ENCODE peak calls at places on chromosomes 11 and 22, in six cellular contexts. One of them, this sample, is unnamed.

GRCh38 chr11:121212696-121213567 is 79.6 kb upstream of the SC5D start:
- DNase-seq in spleen: no peak
- DNase-seq in thoracic aorta: no peak
- DNase-seq in OCI-LY7: no peak
- DNase-seq in body of pancreas: no peak
- DNase-seq in uterus: no peak
- DNase-seq in this sample: no peak

GRCh38 chr11:134270250-134270714 is 5.9 kb upstream of the GLB1L3 start:
- DNase-seq in spleen: no peak
- DNase-seq in uterus: no peak
- DNase-seq in body of pancreas: no peak
- DNase-seq in thoracic aorta: no peak
- DNase-seq in OCI-LY7: no peak
- DNase-seq in this sample: no peak

GRCh38 chr22:31296258-31296657 is 4.0 kb upstream of the PIK3IP1 start:
- DNase-seq in body of pancreas: no peak
- DNase-seq in OCI-LY7: no peak
- DNase-seq in spleen: no peak
- DNase-seq in thoracic aorta: no peak
- DNase-seq in uterus: no peak
- DNase-seq in this sample: no peak

GRCh38 chr22:38719196-38719595 is 13.5 kb downstream of the GTPBP1 start:
- DNase-seq in uterus: no peak
- DNase-seq in spleen: no peak
- DNase-seq in thoracic aorta: no peak
- DNase-seq in body of pancreas: no peak
- DNase-seq in OCI-LY7: no peak
- DNase-seq in this sample: no peak

GRCh38 chr11:102391549-102392237 is 44.7 kb downstream of the BIRC2 start:
- DNase-seq in OCI-LY7: no peak
- DNase-seq in uterus: no peak
- DNase-seq in thoracic aorta: no peak
- DNase-seq in spleen: no peak
- DNase-seq in body of pancreas: no peak
- DNase-seq in this sample: no peak

GRCh38 chr11:8913961-8914660 is 3.1 kb downstream of the AKIP1 start:
- DNase-seq in spleen: no peak
- DNase-seq in body of pancreas: peak
- DNase-seq in OCI-LY7: peak
- DNase-seq in thoracic aorta: no peak
- DNase-seq in uterus: peak
- DNase-seq in this sample: no peak

GRCh38 chr11:7523416-7524210 is 9.8 kb downstream of the PPFIBP2 start:
- DNase-seq in uterus: no peak
- DNase-seq in spleen: no peak
- DNase-seq in OCI-LY7: no peak
- DNase-seq in body of pancreas: no peak
- DNase-seq in thoracic aorta: no peak
- DNase-seq in this sample: no peak

GRCh38 chr11:44457862-44458261 is 107.6 kb upstream of the CD82 start:
- DNase-seq in spleen: no peak
- DNase-seq in uterus: no peak
- DNase-seq in body of pancreas: no peak
- DNase-seq in OCI-LY7: no peak
- DNase-seq in thoracic aorta: no peak
- DNase-seq in this sample: no peak

GRCh38 chr22:21701384-21701971 is 34.1 kb downstream of the YPEL1 start:
- DNase-seq in thoracic aorta: no peak
- DNase-seq in uterus: no peak
- DNase-seq in OCI-LY7: no peak
- DNase-seq in body of pancreas: no peak
- DNase-seq in spleen: no peak
- DNase-seq in this sample: no peak

GRCh38 chr11:74842967-74843366 is 94.3 kb downstream of the RNF169 start:
- DNase-seq in thoracic aorta: no peak
- DNase-seq in spleen: no peak
- DNase-seq in body of pancreas: no peak
- DNase-seq in uterus: no peak
- DNase-seq in OCI-LY7: no peak
- DNase-seq in this sample: no peak

GRCh38 chr11:60343094-60343704 is 16.1 kb downstream of the MS4A6E start:
- DNase-seq in uterus: no peak
- DNase-seq in spleen: no peak
- DNase-seq in body of pancreas: no peak
- DNase-seq in thoracic aorta: no peak
- DNase-seq in OCI-LY7: peak
- DNase-seq in this sample: no peak

GRCh38 chr11:17476317-17477083 is at the start of gene ABCC8:
- DNase-seq in body of pancreas: no peak
- DNase-seq in thoracic aorta: no peak
- DNase-seq in uterus: no peak
- DNase-seq in OCI-LY7: no peak
- DNase-seq in spleen: no peak
- DNase-seq in this sample: no peak
- H3K27ac ChIP-seq in body of pancreas: no peak
- H3K27ac ChIP-seq in thoracic aorta: no peak
- H3K27ac ChIP-seq in uterus: no peak
- H3K27ac ChIP-seq in OCI-LY7: no peak
- H3K27ac ChIP-seq in spleen: no peak
- H3K27ac ChIP-seq in this sample: peak

GRCh38 chr11:66081505-66081904 is 11.4 kb downstream of the PACS1 start:
- DNase-seq in spleen: peak
- DNase-seq in uterus: no peak
- DNase-seq in body of pancreas: peak
- DNase-seq in OCI-LY7: peak
- DNase-seq in thoracic aorta: no peak
- DNase-seq in this sample: no peak
- H3K27ac ChIP-seq in spleen: peak
- H3K27ac ChIP-seq in uterus: peak
- H3K27ac ChIP-seq in body of pancreas: no peak
- H3K27ac ChIP-seq in OCI-LY7: peak
- H3K27ac ChIP-seq in thoracic aorta: peak
- H3K27ac ChIP-seq in this sample: peak

DNA sequence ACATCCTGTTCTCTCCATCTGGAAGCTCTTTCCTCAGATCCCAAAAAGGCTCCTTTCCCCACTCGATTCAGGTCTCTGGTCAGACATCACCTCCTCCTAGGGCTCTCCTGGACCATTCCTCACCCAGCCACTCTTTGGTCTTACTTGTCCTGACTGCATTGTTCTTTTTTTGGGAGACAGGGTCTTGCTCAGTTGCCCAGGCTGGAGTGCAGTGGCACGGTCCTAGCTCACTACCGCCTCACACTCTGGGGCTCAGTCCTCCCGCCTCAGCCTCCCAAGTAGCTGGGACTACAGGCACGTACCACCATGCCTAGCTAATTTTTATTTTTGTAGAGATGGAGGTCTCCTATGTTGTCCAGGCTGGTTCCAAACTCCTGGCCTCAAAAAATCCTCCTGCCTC is 2.2 kb upstream of the CORO1B start:
- DNase-seq in OCI-LY7: no peak
- DNase-seq in uterus: no peak
- DNase-seq in body of pancreas: no peak
- DNase-seq in spleen: no peak
- DNase-seq in thoracic aorta: no peak
- DNase-seq in this sample: no peak
- H3K27ac ChIP-seq in OCI-LY7: peak
- H3K27ac ChIP-seq in uterus: no peak
- H3K27ac ChIP-seq in body of pancreas: no peak
- H3K27ac ChIP-seq in spleen: peak
- H3K27ac ChIP-seq in thoracic aorta: no peak
- H3K27ac ChIP-seq in this sample: no peak

GRCh38 chr11:28117712-28118111 is 9.5 kb downstream of the METTL15 start:
- DNase-seq in uterus: no peak
- DNase-seq in spleen: no peak
- DNase-seq in thoracic aorta: no peak
- DNase-seq in OCI-LY7: no peak
- DNase-seq in body of pancreas: no peak
- DNase-seq in this sample: no peak
- H3K27ac ChIP-seq in uterus: no peak
- H3K27ac ChIP-seq in spleen: no peak
- H3K27ac ChIP-seq in thoracic aorta: no peak
- H3K27ac ChIP-seq in OCI-LY7: no peak
- H3K27ac ChIP-seq in body of pancreas: no peak
- H3K27ac ChIP-seq in this sample: no peak

GRCh38 chr22:17836977-17837742 is 62.9 kb upstream of the BID start:
- DNase-seq in OCI-LY7: no peak
- DNase-seq in body of pancreas: peak
- DNase-seq in spleen: no peak
- DNase-seq in uterus: no peak
- DNase-seq in thoracic aorta: no peak
- DNase-seq in this sample: no peak
- H3K27ac ChIP-seq in OCI-LY7: no peak
- H3K27ac ChIP-seq in body of pancreas: peak
- H3K27ac ChIP-seq in spleen: peak
- H3K27ac ChIP-seq in uterus: peak
- H3K27ac ChIP-seq in thoracic aorta: peak
- H3K27ac ChIP-seq in this sample: peak

GRCh38 chr22:37230673-37231405 is 13.2 kb downstream of the RAC2 start:
- DNase-seq in uterus: no peak
- DNase-seq in spleen: peak
- DNase-seq in OCI-LY7: no peak
- DNase-seq in thoracic aorta: no peak
- DNase-seq in body of pancreas: no peak
- DNase-seq in this sample: no peak
- H3K27ac ChIP-seq in uterus: no peak
- H3K27ac ChIP-seq in spleen: peak
- H3K27ac ChIP-seq in OCI-LY7: peak
- H3K27ac ChIP-seq in thoracic aorta: no peak
- H3K27ac ChIP-seq in body of pancreas: no peak
- H3K27ac ChIP-seq in this sample: no peak

DNA sequence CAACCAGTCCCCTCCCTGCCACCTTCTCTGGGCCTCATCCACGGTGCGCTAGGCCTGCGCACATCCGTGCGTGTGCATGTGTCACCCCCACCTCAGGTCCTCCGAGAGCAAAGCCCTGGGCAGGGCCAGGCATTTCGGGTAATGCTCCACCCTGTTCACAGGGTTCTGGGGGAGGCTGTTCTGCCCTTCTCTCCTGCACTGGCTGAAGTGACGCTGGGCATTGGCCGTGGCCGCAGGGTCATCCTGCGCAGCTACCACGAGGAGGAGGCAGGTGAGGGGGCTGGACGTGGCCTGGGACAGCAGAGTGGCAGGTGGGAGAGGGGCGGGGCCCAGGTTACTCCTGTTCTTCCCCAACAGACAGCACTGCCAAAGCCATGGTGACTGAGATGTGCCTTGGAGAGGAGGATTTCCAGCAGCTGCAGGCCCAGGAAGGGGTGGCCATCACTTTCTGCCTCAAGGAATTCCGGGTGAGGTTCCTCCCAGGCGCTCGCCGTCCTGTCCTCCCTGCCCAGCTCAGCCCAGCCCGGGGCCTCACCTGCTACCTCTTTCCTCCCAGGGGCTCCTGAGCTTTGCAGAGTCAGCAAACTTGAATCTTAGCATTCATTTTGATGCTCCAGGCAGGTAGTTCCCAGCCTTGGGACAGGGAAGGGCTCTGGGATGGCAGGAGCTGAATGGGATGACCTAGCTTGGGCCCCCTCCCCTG is 3.9 kb downstream of the RAD9A start:
- DNase-seq in body of pancreas: no peak
- DNase-seq in spleen: peak
- DNase-seq in uterus: no peak
- DNase-seq in thoracic aorta: no peak
- DNase-seq in OCI-LY7: no peak
- DNase-seq in this sample: no peak
- H3K27ac ChIP-seq in body of pancreas: no peak
- H3K27ac ChIP-seq in spleen: no peak
- H3K27ac ChIP-seq in uterus: no peak
- H3K27ac ChIP-seq in thoracic aorta: no peak
- H3K27ac ChIP-seq in OCI-LY7: no peak
- H3K27ac ChIP-seq in this sample: no peak

DNA sequence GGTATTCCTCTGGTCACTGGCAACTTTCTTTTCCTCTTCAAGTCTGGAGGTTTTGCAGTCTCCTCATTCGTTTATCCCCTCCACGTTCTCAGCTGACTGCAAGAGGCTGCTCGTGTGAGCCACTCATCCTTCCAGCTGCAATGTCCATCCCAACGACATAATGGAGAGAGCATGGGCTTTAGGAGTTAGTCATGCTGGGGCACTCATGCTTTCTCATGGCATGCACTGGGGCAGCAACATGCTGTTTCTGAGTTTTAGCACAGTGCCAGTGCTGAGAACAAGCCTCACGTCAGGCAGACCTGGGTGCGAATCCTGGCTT is 7.1 kb downstream of the DCPS start:
- DNase-seq in uterus: no peak
- DNase-seq in thoracic aorta: no peak
- DNase-seq in body of pancreas: no peak
- DNase-seq in OCI-LY7: no peak
- DNase-seq in spleen: no peak
- DNase-seq in this sample: no peak
- H3K27ac ChIP-seq in uterus: no peak
- H3K27ac ChIP-seq in thoracic aorta: no peak
- H3K27ac ChIP-seq in body of pancreas: no peak
- H3K27ac ChIP-seq in OCI-LY7: no peak
- H3K27ac ChIP-seq in spleen: peak
- H3K27ac ChIP-seq in this sample: no peak

This sample was measured in caudate nucleus.